ENCODE peak calls at places on chromosomes 16 and 17, in seven cellular contexts. R is HL-60; N is upper lobe of right lung; X is AG09319; J is Peyer's patch; Q is fibroblast of villous mesenchyme; M is activated CD8-positive, alpha-beta T cell treated with anti-CD3 and anti-CD28 coated beads for 36 hours. E is an unnamed sample.

GRCh38 chr16:11605564-11605886 is 18.8 kb upstream of the LITAF start:
- DNase-seq in J (no peak), X (no peak), M (no peak), R (no peak), N (no peak), Q (no peak), E (no peak)

GRCh38 chr16:2737895-2738418 is 14.5 kb upstream of the SRRM2 start:
- DNase-seq in M (no peak), R (no peak), J (no peak), Q (no peak), N (no peak), X (no peak), E (no peak)

GRCh38 chr17:79991924-79992656 is 43.6 kb downstream of the TBC1D16 start:
- DNase-seq in N (no peak), J (no peak), R (no peak), X (no peak), M (peak), Q (peak), E (no peak)

GRCh38 chr17:69609495-69610315 is 195.2 kb downstream of the MAP2K6 start:
- DNase-seq in X (no peak), R (no peak), M (no peak), J (no peak), N (no peak), Q (peak), E (no peak)

GRCh38 chr17:70913086-70913485 is 743.8 kb downstream of the KCNJ2 start:
- DNase-seq in N (no peak), X (peak), R (no peak), M (no peak), J (no peak), Q (peak), E (no peak)

GRCh38 chr17:75769536-75769935 is 4.5 kb upstream of the GALK1 start:
- DNase-seq in Q (no peak), X (no peak), M (no peak), R (no peak), J (peak), N (no peak), E (no peak)

GRCh38 chr17:17376362-17376761 is 73.2 kb downstream of the NT5M start:
- DNase-seq in X (no peak), N (peak), R (no peak), M (no peak), Q (peak), J (no peak), E (no peak)

GRCh38 chr17:76968707-76969597 is 100.7 kb downstream of the MGAT5B start:
- DNase-seq in X (no peak), Q (no peak), R (no peak), M (peak), J (peak), N (no peak), E (no peak)

GRCh38 chr16:1296688-1297412 is 12.6 kb upstream of the UBE2I start:
- DNase-seq in X (no peak), M (peak), N (no peak), R (no peak), Q (peak), J (peak), E (no peak)

GRCh38 chr17:7217113-7217987 is 2.3 kb downstream of the DLG4 start:
- DNase-seq in J (no peak), X (no peak), R (no peak), N (peak), Q (peak), M (peak), E (no peak)

GRCh38 chr16:50025544-50025931 is 513 bp downstream of the CNEP1R1 start:
- DNase-seq in M (peak), J (peak), N (no peak), Q (peak), R (no peak), X (no peak), E (peak)

GRCh38 chr16:15765880-15766279 is 90.9 kb downstream of the MYH11 start:
- DNase-seq in Q (peak), N (no peak), X (no peak), J (peak), M (peak), R (peak), E (peak)

GRCh38 chr17:15351925-15352324 is 10.5 kb upstream of the TEKT3 start:
- DNase-seq in J (peak), N (no peak), R (no peak), M (no peak), X (peak), Q (peak), E (no peak)

GRCh38 chr17:61200349-61200735 is 199.3 kb upstream of the TBX2 start:
- DNase-seq in Q (no peak), N (no peak), M (no peak), R (no peak), J (no peak), X (no peak), E (no peak)

GRCh38 chr16:4330277-4330882 is 14.5 kb downstream of the GLIS2 start:
- DNase-seq in R (no peak), Q (peak), X (no peak), J (peak), N (peak), M (peak), E (peak)

GRCh38 chr17:35256629-35257028 is 13.8 kb downstream of the SLFN5 start:
- DNase-seq in Q (no peak), N (no peak), J (no peak), X (no peak), M (no peak), R (no peak), E (no peak)

GRCh38 chr16:80670170-80670865 is 129.5 kb downstream of the DYNLRB2 start:
- DNase-seq in X (no peak), J (no peak), R (no peak), Q (no peak), M (peak), N (no peak), E (no peak)

GRCh38 chr17:36004604-36005003 is 3.3 kb upstream of the CCL15 start:
- DNase-seq in M (no peak), J (peak), N (no peak), R (no peak), X (no peak), Q (no peak), E (no peak)

GRCh38 chr17:37081287-37081686 is 132.5 kb downstream of the AATF start:
- DNase-seq in X (no peak), J (peak), Q (no peak), M (no peak), R (no peak), N (no peak), E (no peak)

GRCh38 chr16:3902731-3903130 is 22.2 kb upstream of the CREBBP start:
- DNase-seq in J (no peak), X (no peak), M (no peak), N (peak), Q (no peak), R (no peak), E (no peak)

GRCh38 chr17:10119203-10120112 is 78.9 kb downstream of the GAS7 start:
- DNase-seq in M (peak), N (peak), Q (no peak), X (no peak), J (peak), R (peak), E (no peak)

GRCh38 chr17:27551701-27552466 is 79.1 kb upstream of the LGALS9 start:
- DNase-seq in Q (no peak), J (peak), M (no peak), X (no peak), R (no peak), N (peak), E (no peak)

GRCh38 chr17:45871718-45872117 is 22.6 kb upstream of the MAPT start:
- DNase-seq in J (no peak), X (no peak), M (peak), N (no peak), Q (no peak), R (no peak), E (no peak)

GRCh38 chr17:70332356-70332755 is 163.0 kb downstream of the KCNJ2 start:
- DNase-seq in Q (no peak), R (no peak), N (no peak), M (no peak), X (no peak), J (no peak), E (no peak)

GRCh38 chr16:80147021-80147680 is 393.6 kb upstream of the DYNLRB2 start:
- DNase-seq in Q (no peak), M (no peak), J (no peak), X (no peak), R (no peak), N (no peak), E (no peak)

GRCh38 chr16:56547120-56547948 is 17.5 kb upstream of the MT4 start:
- DNase-seq in N (no peak), R (no peak), M (no peak), J (no peak), Q (peak), X (no peak), E (no peak)

GRCh38 chr16:14510939-14511797 is 118.9 kb downstream of the PARN start:
- DNase-seq in R (no peak), M (no peak), J (no peak), X (no peak), N (no peak), Q (peak), E (no peak)

GRCh38 chr16:61909074-61909473 is 127.2 kb downstream of the CDH8 start:
- DNase-seq in R (no peak), J (no peak), M (no peak), N (no peak), Q (no peak), X (no peak), E (no peak)

GRCh38 chr16:3872216-3872895 is 8.2 kb downstream of the CREBBP start:
- DNase-seq in N (no peak), X (no peak), M (no peak), J (no peak), R (no peak), Q (no peak), E (no peak)

GRCh38 chr16:74738134-74738541 is 36.5 kb downstream of the FA2H start:
- DNase-seq in J (peak), M (no peak), Q (no peak), N (no peak), X (no peak), R (no peak), E (no peak)

GRCh38 chr17:43169561-43170139 is 1.4 kb upstream of the NBR1 start:
- DNase-seq in N (no peak), J (peak), X (no peak), Q (peak), R (peak), M (peak), E (peak)

GRCh38 chr17:43170140-43170765 is 761 bp upstream of the NBR1 start:
- DNase-seq in M (peak), N (peak), R (peak), X (peak), Q (peak), J (peak), E (peak)

GRCh38 chr17:43170766-43171681 is at the start of gene NBR1:
- DNase-seq in J (peak), R (peak), M (peak), X (peak), Q (peak), N (peak), E (peak)

GRCh38 chr17:43175213-43176118 is 4.5 kb downstream of the NBR1 start:
- DNase-seq in M (no peak), Q (peak), N (no peak), J (no peak), R (no peak), X (no peak), E (no peak)

GRCh38 chr17:43171761-43172487 is 910 bp downstream of the NBR1 start:
- DNase-seq in N (no peak), X (peak), M (peak), R (peak), J (peak), Q (peak), E (no peak)
- TF ChIP-seq CTCF in N (peak), X (peak), M (no peak), R (no peak), J (peak), Q (peak), E (peak)

DNA sequence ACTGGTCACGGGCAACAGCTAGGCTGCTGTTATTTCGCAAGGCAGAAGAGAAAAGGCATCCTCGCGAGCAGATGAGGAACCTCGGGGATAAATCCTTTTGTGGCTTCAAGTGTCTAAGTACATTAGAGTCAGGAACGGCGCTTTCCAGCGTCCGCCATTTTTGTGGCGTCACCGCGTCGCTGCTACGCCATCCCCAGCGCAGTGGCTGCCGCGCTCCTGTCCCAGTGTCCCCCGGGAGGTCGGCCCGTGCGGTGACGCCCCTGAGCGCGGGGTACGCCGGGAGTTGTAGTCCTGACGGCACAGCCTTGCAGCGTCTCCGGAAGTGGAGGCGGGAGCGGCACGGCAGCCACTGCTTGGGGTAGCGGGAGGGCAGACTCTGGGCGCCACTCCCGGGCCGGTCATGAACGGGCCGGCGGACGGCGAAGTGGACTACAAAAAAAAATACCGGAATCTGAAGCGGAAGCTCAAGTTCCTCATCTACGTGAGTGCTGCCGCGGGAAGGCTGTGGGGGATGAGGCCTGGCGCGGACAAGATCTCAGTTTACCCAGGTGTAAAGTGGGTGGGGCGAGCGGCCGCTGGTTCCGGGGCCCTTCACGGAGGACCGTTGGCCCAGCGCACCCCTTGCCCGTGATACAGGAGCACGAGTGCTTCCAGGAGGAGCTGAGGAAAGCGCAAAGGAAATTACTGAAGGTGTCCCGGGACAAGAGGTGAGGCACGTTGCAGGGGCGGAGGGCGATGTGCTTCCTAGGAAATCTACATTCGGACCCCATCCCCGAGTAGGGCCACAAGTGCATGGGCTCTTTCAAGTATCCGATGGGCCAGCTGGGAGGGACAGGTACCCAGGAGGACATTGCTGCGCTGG is at the start of gene INO80E:
- DNase-seq in Q (peak), J (peak), X (peak), N (peak), M (peak), R (peak), E (peak)
- TF ChIP-seq CTCF in Q (no peak), J (no peak), X (no peak), N (no peak), M (no peak), R (no peak), E (no peak)

DNA sequence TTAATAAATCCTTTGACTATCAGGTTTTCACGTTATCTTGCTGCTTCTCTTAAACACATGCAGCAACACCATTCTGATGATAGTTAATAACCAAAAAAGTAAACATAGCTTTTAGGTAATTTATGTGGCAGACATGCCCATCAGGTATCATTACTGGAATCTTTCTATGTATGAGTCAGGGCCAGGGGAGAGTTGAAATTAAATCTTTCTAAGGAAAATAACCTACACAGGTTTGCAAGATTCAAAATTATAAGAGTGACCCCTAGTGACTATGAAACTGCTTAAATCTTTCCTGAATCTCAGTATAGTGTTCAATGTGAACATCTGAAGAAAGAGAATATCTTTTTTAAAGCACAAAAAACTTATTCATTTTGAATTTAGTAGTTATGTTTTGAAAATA is 666.6 kb downstream of the CDH11 start:
- DNase-seq in J (no peak), R (no peak), Q (peak), M (no peak), N (no peak), X (no peak), E (no peak)
- TF ChIP-seq CTCF in J (no peak), R (no peak), Q (peak), M (no peak), N (peak), X (peak), E (no peak)

DNA sequence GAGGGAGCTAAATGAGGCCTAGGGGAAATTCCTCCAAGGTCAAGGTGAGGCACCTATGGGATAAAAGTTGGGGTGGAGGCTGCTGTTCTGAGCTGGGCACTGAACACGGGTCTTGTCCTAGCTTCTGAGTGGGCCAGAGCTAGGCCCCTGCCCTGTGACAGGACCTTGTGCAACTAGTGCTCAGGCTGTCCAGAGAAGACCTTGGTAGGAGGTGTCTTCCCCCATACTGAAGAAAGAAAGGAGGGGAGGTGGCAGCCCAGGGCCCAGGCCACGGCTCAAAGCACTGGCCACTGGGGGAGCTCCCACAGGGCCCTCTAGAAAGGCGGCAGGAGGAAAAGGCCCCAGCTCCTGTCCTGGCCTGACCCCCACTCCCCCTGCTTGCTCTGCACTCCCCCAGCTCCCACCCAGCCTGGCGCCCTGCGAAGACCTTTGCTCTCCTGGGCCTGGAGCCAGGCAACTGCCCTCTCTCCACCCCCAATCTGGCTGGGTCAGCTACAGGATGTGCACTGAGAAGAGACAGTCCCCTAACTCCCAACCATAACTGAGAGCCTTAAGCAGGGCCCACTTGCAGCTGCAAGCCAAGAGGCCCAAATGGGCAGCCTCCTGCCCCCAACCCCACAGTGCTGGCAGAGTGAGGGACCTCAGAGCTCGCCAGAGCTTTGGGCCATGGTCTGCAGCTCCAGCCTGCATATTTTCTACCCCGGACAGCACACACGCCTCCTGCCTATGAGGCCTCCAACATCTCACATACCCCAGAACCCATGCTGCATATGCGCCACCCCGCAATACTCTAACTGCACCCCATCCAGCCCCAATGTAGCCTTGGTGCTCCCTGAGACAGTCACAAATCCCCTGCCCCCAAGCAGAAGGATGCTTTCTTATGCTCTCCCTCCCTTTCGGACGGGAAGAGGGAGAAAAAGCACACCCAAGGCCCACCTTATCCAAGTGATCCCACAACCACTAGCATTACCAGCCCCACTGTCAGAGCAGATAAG is 15.3 kb downstream of the HSD11B2 start:
- DNase-seq in N (no peak), Q (peak), J (peak), X (no peak), R (no peak), M (no peak), E (no peak)
- TF ChIP-seq CTCF in N (no peak), Q (no peak), J (no peak), X (no peak), R (no peak), M (no peak), E (no peak)

DNA sequence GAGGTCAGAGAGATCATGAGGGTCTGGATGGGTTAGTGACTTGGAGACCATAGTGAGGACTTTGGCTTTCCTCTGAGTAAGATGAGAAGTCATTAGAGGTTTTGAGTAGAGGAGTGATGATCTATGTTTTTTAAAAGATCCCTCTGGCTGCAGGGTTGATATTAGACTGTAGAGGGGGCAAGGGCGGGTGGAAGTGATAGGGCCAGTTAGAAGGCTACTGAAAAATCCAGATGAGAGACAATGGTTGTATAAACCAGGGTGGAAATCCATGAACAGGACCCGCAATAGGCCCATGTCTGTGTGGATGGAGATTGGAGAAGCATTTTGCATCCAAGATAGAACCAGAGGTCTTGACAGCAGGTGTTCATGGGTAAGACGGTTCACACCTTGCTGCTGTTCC is 9.8 kb downstream of the ITGAL start:
- DNase-seq in N (no peak), M (peak), X (no peak), R (no peak), Q (no peak), J (no peak), E (no peak)
- TF ChIP-seq CTCF in N (no peak), M (peak), X (peak), R (no peak), Q (peak), J (peak), E (no peak)

GRCh38 chr16:88811850-88812736 is at the start of gene APRT:
- DNase-seq in J (peak), R (peak), M (peak), N (peak), X (peak), Q (peak), E (peak)
- TF ChIP-seq CTCF in J (peak), R (no peak), M (peak), N (peak), X (no peak), Q (peak), E (peak)

E was measured in GM10248.